ENCODE peak calls at places on chromosomes 3 and 15, in seven cellular contexts. One of them, this sample, is unnamed.

GRCh38 chr3:46466871-46467403 is 2.2 kb upstream of the LTF start:
- DNase-seq in NCI-H460: no peak
- DNase-seq in B cell: no peak
- DNase-seq in Peyer's patch: no peak
- DNase-seq in ovary: no peak
- DNase-seq in posterior cingulate gyrus: no peak
- DNase-seq in fibroblast of the conjunctiva: no peak
- DNase-seq in this sample: no peak

GRCh38 chr15:27412413-27412812 is 441.4 kb downstream of the GABRG3 start:
- DNase-seq in NCI-H460: peak; percentile 87
- DNase-seq in B cell: no peak
- DNase-seq in Peyer's patch: no peak
- DNase-seq in ovary: no peak
- DNase-seq in posterior cingulate gyrus: no peak
- DNase-seq in fibroblast of the conjunctiva: no peak
- DNase-seq in this sample: no peak

GRCh38 chr3:18351823-18352744 is 73.1 kb downstream of the SATB1 start:
- DNase-seq in NCI-H460: no peak
- DNase-seq in B cell: no peak
- DNase-seq in Peyer's patch: no peak
- DNase-seq in ovary: no peak
- DNase-seq in posterior cingulate gyrus: peak; percentile 7
- DNase-seq in fibroblast of the conjunctiva: no peak
- DNase-seq in this sample: no peak

GRCh38 chr15:79357566-79357965 is 46.7 kb downstream of the TMED3 start:
- DNase-seq in NCI-H460: no peak
- DNase-seq in B cell: no peak
- DNase-seq in Peyer's patch: no peak
- DNase-seq in ovary: no peak
- DNase-seq in posterior cingulate gyrus: no peak
- DNase-seq in fibroblast of the conjunctiva: no peak
- DNase-seq in this sample: no peak

GRCh38 chr3:71067977-71068376 is 515.6 kb downstream of the FOXP1 start:
- DNase-seq in NCI-H460: no peak
- DNase-seq in B cell: no peak
- DNase-seq in Peyer's patch: no peak
- DNase-seq in ovary: no peak
- DNase-seq in posterior cingulate gyrus: no peak
- DNase-seq in fibroblast of the conjunctiva: no peak
- DNase-seq in this sample: no peak

GRCh38 chr3:18758047-18758704 is 333.0 kb upstream of the SATB1 start:
- DNase-seq in NCI-H460: peak; percentile 38
- DNase-seq in B cell: peak; percentile 31
- DNase-seq in Peyer's patch: no peak
- DNase-seq in ovary: no peak
- DNase-seq in posterior cingulate gyrus: no peak
- DNase-seq in fibroblast of the conjunctiva: peak; percentile 2
- DNase-seq in this sample: no peak

GRCh38 chr15:93048759-93049161 is 40.3 kb downstream of the RGMA start:
- DNase-seq in NCI-H460: no peak
- DNase-seq in B cell: no peak
- DNase-seq in Peyer's patch: no peak
- DNase-seq in ovary: no peak
- DNase-seq in posterior cingulate gyrus: peak; percentile 48
- DNase-seq in fibroblast of the conjunctiva: no peak
- DNase-seq in this sample: no peak

GRCh38 chr3:72127843-72128242 is 342.9 kb upstream of the PROK2 start:
- DNase-seq in NCI-H460: no peak
- DNase-seq in B cell: no peak
- DNase-seq in Peyer's patch: no peak
- DNase-seq in ovary: no peak
- DNase-seq in posterior cingulate gyrus: no peak
- DNase-seq in fibroblast of the conjunctiva: no peak
- DNase-seq in this sample: no peak

GRCh38 chr3:33131328-33132018 is 17.7 kb downstream of the CRTAP start:
- DNase-seq in NCI-H460: peak; percentile 47
- DNase-seq in B cell: peak; percentile 57
- DNase-seq in Peyer's patch: peak; percentile 33
- DNase-seq in ovary: no peak
- DNase-seq in posterior cingulate gyrus: no peak
- DNase-seq in fibroblast of the conjunctiva: peak; percentile 53
- DNase-seq in this sample: no peak

GRCh38 chr3:99505646-99506269 is 132.6 kb upstream of the COL8A1 start:
- DNase-seq in NCI-H460: peak; percentile 97
- DNase-seq in B cell: no peak
- DNase-seq in Peyer's patch: no peak
- DNase-seq in ovary: no peak
- DNase-seq in posterior cingulate gyrus: no peak
- DNase-seq in fibroblast of the conjunctiva: peak; percentile 28
- DNase-seq in this sample: peak; percentile 56

GRCh38 chr3:16480861-16481569 is 32.5 kb downstream of the RFTN1 start:
- DNase-seq in NCI-H460: no peak
- DNase-seq in B cell: no peak
- DNase-seq in Peyer's patch: no peak
- DNase-seq in ovary: no peak
- DNase-seq in posterior cingulate gyrus: no peak
- DNase-seq in fibroblast of the conjunctiva: no peak
- DNase-seq in this sample: no peak

GRCh38 chr3:185744997-185745843 is 79.6 kb downstream of the IGF2BP2 start:
- DNase-seq in NCI-H460: no peak
- DNase-seq in B cell: no peak
- DNase-seq in Peyer's patch: no peak
- DNase-seq in ovary: no peak
- DNase-seq in posterior cingulate gyrus: no peak
- DNase-seq in fibroblast of the conjunctiva: peak; percentile 43
- DNase-seq in this sample: no peak

GRCh38 chr3:194135806-194136518 is at the start of gene HES1:
- DNase-seq in NCI-H460: peak; percentile 93
- DNase-seq in B cell: peak; percentile 86
- DNase-seq in Peyer's patch: peak; percentile 68
- DNase-seq in ovary: peak; percentile 91
- DNase-seq in posterior cingulate gyrus: peak; percentile 68
- DNase-seq in fibroblast of the conjunctiva: no peak
- DNase-seq in this sample: peak; percentile 97

GRCh38 chr15:63157891-63158431 is 684 bp upstream of the RPS27L start:
- DNase-seq in NCI-H460: peak; percentile 40
- DNase-seq in B cell: peak; percentile 35
- DNase-seq in Peyer's patch: peak; percentile 60
- DNase-seq in ovary: peak; percentile 55
- DNase-seq in posterior cingulate gyrus: peak; percentile 28
- DNase-seq in fibroblast of the conjunctiva: peak; percentile 61
- DNase-seq in this sample: peak; percentile 44

GRCh38 chr15:89421219-89421618 is 75.2 kb downstream of the RHCG start:
- DNase-seq in NCI-H460: no peak
- DNase-seq in B cell: no peak
- DNase-seq in Peyer's patch: no peak
- DNase-seq in ovary: no peak
- DNase-seq in posterior cingulate gyrus: no peak
- DNase-seq in fibroblast of the conjunctiva: no peak
- DNase-seq in this sample: no peak

GRCh38 chr3:129888739-129889138 is 4.8 kb downstream of the TMCC1 start:
- DNase-seq in NCI-H460: no peak
- DNase-seq in B cell: no peak
- DNase-seq in Peyer's patch: no peak
- DNase-seq in ovary: peak; percentile 34
- DNase-seq in posterior cingulate gyrus: no peak
- DNase-seq in fibroblast of the conjunctiva: peak; percentile 50
- DNase-seq in this sample: no peak

GRCh38 chr15:101684384-101684783 is 32.2 kb upstream of the TM2D3 start:
- DNase-seq in NCI-H460: peak; percentile 9
- DNase-seq in B cell: no peak
- DNase-seq in Peyer's patch: no peak
- DNase-seq in ovary: no peak
- DNase-seq in posterior cingulate gyrus: no peak
- DNase-seq in fibroblast of the conjunctiva: no peak
- DNase-seq in this sample: no peak

GRCh38 chr3:146117406-146118285 is 43.3 kb downstream of the PLOD2 start:
- DNase-seq in NCI-H460: no peak
- DNase-seq in B cell: no peak
- DNase-seq in Peyer's patch: no peak
- DNase-seq in ovary: no peak
- DNase-seq in posterior cingulate gyrus: no peak
- DNase-seq in fibroblast of the conjunctiva: peak; percentile 82
- DNase-seq in this sample: no peak

GRCh38 chr3:151859125-151859741 is 14.2 kb upstream of the SUCNR1 start:
- DNase-seq in NCI-H460: no peak
- DNase-seq in B cell: no peak
- DNase-seq in Peyer's patch: no peak
- DNase-seq in ovary: no peak
- DNase-seq in posterior cingulate gyrus: no peak
- DNase-seq in fibroblast of the conjunctiva: no peak
- DNase-seq in this sample: no peak

GRCh38 chr3:197428117-197428761 is 127.5 kb downstream of the BDH1 start:
- DNase-seq in NCI-H460: peak; percentile 52
- DNase-seq in B cell: no peak
- DNase-seq in Peyer's patch: no peak
- DNase-seq in ovary: no peak
- DNase-seq in posterior cingulate gyrus: no peak
- DNase-seq in fibroblast of the conjunctiva: no peak
- DNase-seq in this sample: no peak

GRCh38 chr3:15327941-15328340 is 4.4 kb downstream of the SH3BP5 start:
- DNase-seq in NCI-H460: no peak
- DNase-seq in B cell: peak; percentile 28
- DNase-seq in Peyer's patch: peak; percentile 62
- DNase-seq in ovary: no peak
- DNase-seq in posterior cingulate gyrus: no peak
- DNase-seq in fibroblast of the conjunctiva: no peak
- DNase-seq in this sample: peak; percentile 83

GRCh38 chr3:61155701-61156292 is 95.5 kb downstream of the FHIT start:
- DNase-seq in NCI-H460: no peak
- DNase-seq in B cell: no peak
- DNase-seq in Peyer's patch: no peak
- DNase-seq in ovary: no peak
- DNase-seq in posterior cingulate gyrus: no peak
- DNase-seq in fibroblast of the conjunctiva: no peak
- DNase-seq in this sample: no peak

GRCh38 chr3:54243262-54243931 is 121.0 kb downstream of the CACNA2D3 start:
- DNase-seq in NCI-H460: peak; percentile 17
- DNase-seq in B cell: no peak
- DNase-seq in Peyer's patch: no peak
- DNase-seq in ovary: no peak
- DNase-seq in posterior cingulate gyrus: no peak
- DNase-seq in fibroblast of the conjunctiva: no peak
- DNase-seq in this sample: no peak

GRCh38 chr3:56800373-56801150 is 1.2 kb downstream of the ARHGEF3 start:
- DNase-seq in NCI-H460: no peak
- DNase-seq in B cell: no peak
- DNase-seq in Peyer's patch: peak; percentile 82
- DNase-seq in ovary: no peak
- DNase-seq in posterior cingulate gyrus: no peak
- DNase-seq in fibroblast of the conjunctiva: no peak
- DNase-seq in this sample: no peak

GRCh38 chr3:113963879-113964278 is 16.1 kb downstream of the ZDHHC23 start:
- DNase-seq in NCI-H460: no peak
- DNase-seq in B cell: no peak
- DNase-seq in Peyer's patch: no peak
- DNase-seq in ovary: no peak
- DNase-seq in posterior cingulate gyrus: no peak
- DNase-seq in fibroblast of the conjunctiva: no peak
- DNase-seq in this sample: no peak

GRCh38 chr15:31328425-31328998 is 1.9 kb downstream of the KLF13 start:
- DNase-seq in NCI-H460: no peak
- DNase-seq in B cell: peak; percentile 73
- DNase-seq in Peyer's patch: peak; percentile 57
- DNase-seq in ovary: no peak
- DNase-seq in posterior cingulate gyrus: no peak
- DNase-seq in fibroblast of the conjunctiva: no peak
- DNase-seq in this sample: no peak

GRCh38 chr15:98071786-98072185 is 111.3 kb downstream of the ARRDC4 start:
- DNase-seq in NCI-H460: no peak
- DNase-seq in B cell: no peak
- DNase-seq in Peyer's patch: no peak
- DNase-seq in ovary: no peak
- DNase-seq in posterior cingulate gyrus: no peak
- DNase-seq in fibroblast of the conjunctiva: no peak
- DNase-seq in this sample: no peak

GRCh38 chr3:82165266-82165665 is 403.8 kb upstream of the GBE1 start:
- DNase-seq in NCI-H460: no peak
- DNase-seq in B cell: no peak
- DNase-seq in Peyer's patch: no peak
- DNase-seq in ovary: no peak
- DNase-seq in posterior cingulate gyrus: no peak
- DNase-seq in fibroblast of the conjunctiva: no peak
- DNase-seq in this sample: no peak

GRCh38 chr3:189277711-189278110 is 105.9 kb downstream of the TPRG1 start:
- DNase-seq in NCI-H460: no peak
- DNase-seq in B cell: no peak
- DNase-seq in Peyer's patch: no peak
- DNase-seq in ovary: no peak
- DNase-seq in posterior cingulate gyrus: no peak
- DNase-seq in fibroblast of the conjunctiva: no peak
- DNase-seq in this sample: no peak

GRCh38 chr3:42010530-42010929 is 48.6 kb upstream of the ULK4 start:
- DNase-seq in NCI-H460: no peak
- DNase-seq in B cell: no peak
- DNase-seq in Peyer's patch: no peak
- DNase-seq in ovary: no peak
- DNase-seq in posterior cingulate gyrus: no peak
- DNase-seq in fibroblast of the conjunctiva: no peak
- DNase-seq in this sample: no peak

GRCh38 chr3:171556574-171557145 is 96.5 kb upstream of the TNIK start:
- DNase-seq in NCI-H460: no peak
- DNase-seq in B cell: no peak
- DNase-seq in Peyer's patch: no peak
- DNase-seq in ovary: no peak
- DNase-seq in posterior cingulate gyrus: no peak
- DNase-seq in fibroblast of the conjunctiva: no peak
- DNase-seq in this sample: no peak

GRCh38 chr15:83066034-83066760 is 855 bp downstream of the BTBD1 start:
- DNase-seq in NCI-H460: no peak
- DNase-seq in B cell: no peak
- DNase-seq in Peyer's patch: peak; percentile 25
- DNase-seq in ovary: no peak
- DNase-seq in posterior cingulate gyrus: no peak
- DNase-seq in fibroblast of the conjunctiva: no peak
- DNase-seq in this sample: no peak

GRCh38 chr15:63069616-63069952 is 27.0 kb downstream of the TPM1 start:
- DNase-seq in NCI-H460: no peak
- DNase-seq in B cell: no peak
- DNase-seq in Peyer's patch: no peak
- DNase-seq in ovary: no peak
- DNase-seq in posterior cingulate gyrus: no peak
- DNase-seq in fibroblast of the conjunctiva: no peak
- DNase-seq in this sample: no peak

GRCh38 chr15:52010633-52011595 is 8.1 kb upstream of the MAPK6 start:
- DNase-seq in NCI-H460: no peak
- DNase-seq in B cell: no peak
- DNase-seq in Peyer's patch: no peak
- DNase-seq in ovary: no peak
- DNase-seq in posterior cingulate gyrus: peak; percentile 35
- DNase-seq in fibroblast of the conjunctiva: peak; percentile 68
- DNase-seq in this sample: peak; percentile 62

GRCh38 chr3:109071349-109072142 is 46.4 kb downstream of the MORC1 start:
- DNase-seq in NCI-H460: no peak
- DNase-seq in B cell: no peak
- DNase-seq in Peyer's patch: no peak
- DNase-seq in ovary: no peak
- DNase-seq in posterior cingulate gyrus: no peak
- DNase-seq in fibroblast of the conjunctiva: no peak
- DNase-seq in this sample: no peak

GRCh38 chr3:194617827-194618226 is 15.4 kb downstream of the TMEM44 start:
- DNase-seq in NCI-H460: no peak
- DNase-seq in B cell: no peak
- DNase-seq in Peyer's patch: no peak
- DNase-seq in ovary: no peak
- DNase-seq in posterior cingulate gyrus: no peak
- DNase-seq in fibroblast of the conjunctiva: no peak
- DNase-seq in this sample: no peak

GRCh38 chr15:62879770-62880169 is 162.8 kb upstream of the TPM1 start:
- DNase-seq in NCI-H460: no peak
- DNase-seq in B cell: no peak
- DNase-seq in Peyer's patch: no peak
- DNase-seq in ovary: no peak
- DNase-seq in posterior cingulate gyrus: no peak
- DNase-seq in fibroblast of the conjunctiva: no peak
- DNase-seq in this sample: no peak

This sample was measured in gastrocnemius medialis.